ENCODE peak calls at places on chromosomes 12 and 14, in ten cellular contexts. U is Right ventricle myocardium inferior; W is caudate nucleus; Y is stimulated activated CD8-positive, alpha-beta memory T cell treated with anti-CD3 and anti-CD28 coated beads, Interleukin-4, amount 100 ng/mL, for 4 hours; C is stimulated activated CD4-positive, alpha-beta T cell treated with anti-CD3 and anti-CD28 coated beads, Interleukin-4, amount 100 ng/mL, for 48 hours; D is H7; F is CD8-positive, alpha-beta T cell; Z is lung microvascular endothelial cell; P is foreskin keratinocyte; V is thoracic aorta. I is an unnamed sample.
A peak's percentile ranks its signal among the peaks of the same experiment; 100 is the strongest.

GRCh38 chr12:93521225-93521854 is 51.1 kb upstream of the SOCS2 start:
- DNase-seq in U (no peak), W (no peak), Y (no peak), C (no peak), D (peak; percentile 46), F (no peak), Z (no peak), P (no peak), V (no peak), I (peak; percentile 84)

GRCh38 chr12:10584415-10584814 is 29.0 kb downstream of the MAGOHB start:
- DNase-seq in U (no peak), W (no peak), Y (no peak), C (no peak), D (no peak), F (no peak), Z (no peak), P (no peak), V (no peak), I (no peak)

GRCh38 chr14:61461808-61462275 is 140.5 kb downstream of the PRKCH start:
- DNase-seq in U (no peak), W (no peak), Y (no peak), C (no peak), D (peak; percentile 63), F (no peak), Z (peak; percentile 80), P (no peak), V (no peak), I (peak; percentile 90)

GRCh38 chr12:103742349-103742784 is 98.7 kb downstream of the NT5DC3 start:
- DNase-seq in U (no peak), W (no peak), Y (no peak), C (no peak), D (no peak), F (no peak), Z (peak; percentile 52), P (no peak), V (no peak), I (peak; percentile 32)

GRCh38 chr14:55207832-55208231 is 16.4 kb upstream of the DLGAP5 start:
- DNase-seq in U (no peak), W (no peak), Y (no peak), C (no peak), D (no peak), F (no peak), Z (no peak), P (no peak), V (no peak), I (no peak)

GRCh38 chr14:81095539-81095938 is 125.2 kb downstream of the GTF2A1 start:
- DNase-seq in U (no peak), W (no peak), Y (no peak), C (no peak), D (no peak), F (no peak), Z (no peak), P (no peak), V (no peak), I (no peak)

GRCh38 chr14:79279645-79280399 is 931.5 kb downstream of the DIO2 start:
- DNase-seq in U (peak; percentile 69), W (no peak), Y (no peak), C (no peak), D (peak; percentile 35), F (no peak), Z (no peak), P (no peak), V (no peak), I (peak; percentile 24)

GRCh38 chr14:58738189-58738836 is 100.6 kb downstream of the DACT1 start:
- DNase-seq in U (no peak), W (no peak), Y (no peak), C (no peak), D (no peak), F (no peak), Z (peak; percentile 78), P (peak; percentile 76), V (no peak), I (peak; percentile 96)

GRCh38 chr12:95859344-95859816 is 628 bp downstream of the SNRPF start:
- DNase-seq in U (no peak), W (no peak), Y (no peak), C (no peak), D (peak; percentile 21), F (no peak), Z (peak; percentile 42), P (no peak), V (no peak), I (peak; percentile 41)

GRCh38 chr12:124998705-124999104 is 5.3 kb downstream of the BRI3BP start:
- DNase-seq in U (no peak), W (no peak), Y (no peak), C (no peak), D (no peak), F (no peak), Z (no peak), P (no peak), V (no peak), I (no peak)

GRCh38 chr12:51942501-51943000 is 8.9 kb upstream of the ACVR1B start:
- DNase-seq in U (no peak), W (no peak), Y (no peak), C (no peak), D (no peak), F (no peak), Z (no peak), P (no peak), V (no peak), I (no peak)

GRCh38 chr12:27975222-27976136 is 2.9 kb upstream of the PTHLH start:
- DNase-seq in U (no peak), W (no peak), Y (no peak), C (no peak), D (peak; percentile 83), F (no peak), Z (peak; percentile 87), P (peak; percentile 81), V (no peak), I (peak; percentile 67)

GRCh38 chr14:101150010-101150409 is 246.5 kb upstream of the RTL1 start:
- DNase-seq in U (no peak), W (no peak), Y (no peak), C (no peak), D (peak; percentile 49), F (no peak), Z (no peak), P (no peak), V (no peak), I (no peak)

GRCh38 chr12:94832780-94833760 is 170.4 kb downstream of the NDUFA12 start:
- DNase-seq in U (no peak), W (no peak), Y (no peak), C (no peak), D (peak; percentile 63), F (no peak), Z (no peak), P (no peak), V (no peak), I (peak; percentile 35)

GRCh38 chr12:56461235-56462159 is 6.9 kb upstream of the SPRYD4 start:
- DNase-seq in U (no peak), W (no peak), Y (no peak), C (no peak), D (no peak), F (no peak), Z (peak; percentile 44), P (no peak), V (no peak), I (no peak)

GRCh38 chr14:83867871-83868270 is 1662.1 kb upstream of the FLRT2 start:
- DNase-seq in U (no peak), W (no peak), Y (no peak), C (no peak), D (no peak), F (no peak), Z (no peak), P (no peak), V (no peak), I (no peak)

GRCh38 chr14:26394114-26394855 is 203.5 kb downstream of the NOVA1 start:
- DNase-seq in U (no peak), W (no peak), Y (no peak), C (no peak), D (no peak), F (no peak), Z (no peak), P (no peak), V (no peak), I (peak; percentile 64)

GRCh38 chr14:104887623-104888488 is 22.8 kb downstream of the CEP170B start:
- DNase-seq in U (peak; percentile 30), W (no peak), Y (no peak), C (no peak), D (peak; percentile 43), F (no peak), Z (no peak), P (no peak), V (no peak), I (no peak)

GRCh38 chr14:22842211-22843122 is 6.1 kb downstream of the MMP14 start:
- DNase-seq in U (no peak), W (no peak), Y (no peak), C (no peak), D (peak; percentile 8), F (no peak), Z (no peak), P (no peak), V (no peak), I (no peak)

I was measured in cardiac fibroblast.